ENCODE peak calls at places on chromosomes 6 and 20, in seven cellular contexts. One of them, this sample, is unnamed.

GRCh38 chr6:55941713-55942112 is 66.3 kb upstream of the BMP5 start:
- DNase-seq in HepG2: no peak
- DNase-seq in K562: no peak
- DNase-seq in T47D: no peak
- DNase-seq in H1: no peak
- DNase-seq in SK-N-SH: no peak
- DNase-seq in GM12878: no peak
- DNase-seq in this sample: no peak

GRCh38 chr20:10864076-10864672 is 190.4 kb upstream of the JAG1 start:
- DNase-seq in HepG2: no peak
- DNase-seq in K562: no peak
- DNase-seq in T47D: no peak
- DNase-seq in H1: no peak
- DNase-seq in SK-N-SH: no peak
- DNase-seq in GM12878: no peak
- DNase-seq in this sample: peak; percentile 16

GRCh38 chr20:46694484-46694883 is 5.2 kb upstream of the TP53RK start:
- DNase-seq in HepG2: no peak
- DNase-seq in K562: peak; percentile 39
- DNase-seq in T47D: peak; percentile 40
- DNase-seq in H1: no peak
- DNase-seq in SK-N-SH: no peak
- DNase-seq in GM12878: peak; percentile 27
- DNase-seq in this sample: no peak

GRCh38 chr20:14449323-14449722 is 111.9 kb upstream of the FLRT3 start:
- DNase-seq in HepG2: no peak
- DNase-seq in K562: no peak
- DNase-seq in T47D: no peak
- DNase-seq in H1: no peak
- DNase-seq in SK-N-SH: no peak
- DNase-seq in GM12878: no peak
- DNase-seq in this sample: no peak

GRCh38 chr6:170031096-170031471 is 259.8 kb downstream of the DLL1 start:
- DNase-seq in HepG2: no peak
- DNase-seq in K562: no peak
- DNase-seq in T47D: no peak
- DNase-seq in H1: no peak
- DNase-seq in SK-N-SH: no peak
- DNase-seq in GM12878: no peak
- DNase-seq in this sample: no peak

GRCh38 chr6:141401168-141401567 is 731.6 kb upstream of the GJE1 start:
- DNase-seq in HepG2: no peak
- DNase-seq in K562: no peak
- DNase-seq in T47D: no peak
- DNase-seq in H1: no peak
- DNase-seq in SK-N-SH: no peak
- DNase-seq in GM12878: no peak
- DNase-seq in this sample: no peak

GRCh38 chr6:68740828-68741500 is 105.9 kb downstream of the ADGRB3 start:
- DNase-seq in HepG2: no peak
- DNase-seq in K562: peak; percentile 17
- DNase-seq in T47D: no peak
- DNase-seq in H1: no peak
- DNase-seq in SK-N-SH: no peak
- DNase-seq in GM12878: no peak
- DNase-seq in this sample: no peak

GRCh38 chr6:21305827-21306469 is 287.6 kb upstream of the SOX4 start:
- DNase-seq in HepG2: peak; percentile 70
- DNase-seq in K562: no peak
- DNase-seq in T47D: no peak
- DNase-seq in H1: no peak
- DNase-seq in SK-N-SH: no peak
- DNase-seq in GM12878: no peak
- DNase-seq in this sample: no peak

GRCh38 chr6:130047440-130047995 is 29.1 kb downstream of the L3MBTL3 start:
- DNase-seq in HepG2: no peak
- DNase-seq in K562: no peak
- DNase-seq in T47D: no peak
- DNase-seq in H1: no peak
- DNase-seq in SK-N-SH: no peak
- DNase-seq in GM12878: no peak
- DNase-seq in this sample: no peak

GRCh38 chr6:13142611-13143010 is 185.7 kb downstream of the TBC1D7 start:
- DNase-seq in HepG2: no peak
- DNase-seq in K562: no peak
- DNase-seq in T47D: no peak
- DNase-seq in H1: no peak
- DNase-seq in SK-N-SH: no peak
- DNase-seq in GM12878: no peak
- DNase-seq in this sample: no peak

GRCh38 chr6:129324345-129324744 is 385.6 kb downstream of the ARHGAP18 start:
- DNase-seq in HepG2: no peak
- DNase-seq in K562: no peak
- DNase-seq in T47D: no peak
- DNase-seq in H1: no peak
- DNase-seq in SK-N-SH: no peak
- DNase-seq in GM12878: no peak
- DNase-seq in this sample: no peak

GRCh38 chr6:82611751-82612150 is 248.1 kb downstream of the TPBG start:
- DNase-seq in HepG2: no peak
- DNase-seq in K562: no peak
- DNase-seq in T47D: no peak
- DNase-seq in H1: no peak
- DNase-seq in SK-N-SH: no peak
- DNase-seq in GM12878: no peak
- DNase-seq in this sample: no peak

GRCh38 chr6:154842828-154843227 is 109.6 kb downstream of the SCAF8 start:
- DNase-seq in HepG2: no peak
- DNase-seq in K562: no peak
- DNase-seq in T47D: no peak
- DNase-seq in H1: no peak
- DNase-seq in SK-N-SH: peak; percentile 14
- DNase-seq in GM12878: no peak
- DNase-seq in this sample: no peak

GRCh38 chr6:14818422-14818884 is 427.4 kb upstream of the JARID2 start:
- DNase-seq in HepG2: no peak
- DNase-seq in K562: no peak
- DNase-seq in T47D: no peak
- DNase-seq in H1: no peak
- DNase-seq in SK-N-SH: no peak
- DNase-seq in GM12878: no peak
- DNase-seq in this sample: no peak

GRCh38 chr20:50727792-50728485 is 3.4 kb upstream of the PARD6B start:
- DNase-seq in HepG2: peak; percentile 85
- DNase-seq in K562: no peak
- DNase-seq in T47D: no peak
- DNase-seq in H1: no peak
- DNase-seq in SK-N-SH: no peak
- DNase-seq in GM12878: no peak
- DNase-seq in this sample: no peak

GRCh38 chr6:117028256-117028655 is 151.2 kb downstream of the RFX6 start:
- DNase-seq in HepG2: no peak
- DNase-seq in K562: no peak
- DNase-seq in T47D: no peak
- DNase-seq in H1: no peak
- DNase-seq in SK-N-SH: no peak
- DNase-seq in GM12878: no peak
- DNase-seq in this sample: no peak

GRCh38 chr20:63536241-63536977 is 767 bp downstream of the PTK6 start:
- DNase-seq in HepG2: no peak
- DNase-seq in K562: no peak
- DNase-seq in T47D: peak; percentile 88
- DNase-seq in H1: no peak
- DNase-seq in SK-N-SH: peak; percentile 92
- DNase-seq in GM12878: no peak
- DNase-seq in this sample: no peak

GRCh38 chr6:140566706-140567330 is 1192.4 kb upstream of the CITED2 start:
- DNase-seq in HepG2: no peak
- DNase-seq in K562: no peak
- DNase-seq in T47D: no peak
- DNase-seq in H1: no peak
- DNase-seq in SK-N-SH: no peak
- DNase-seq in GM12878: no peak
- DNase-seq in this sample: no peak

GRCh38 chr6:29590218-29590808 is 5.4 kb downstream of the OR2H2 start:
- DNase-seq in HepG2: no peak
- DNase-seq in K562: no peak
- DNase-seq in T47D: no peak
- DNase-seq in H1: no peak
- DNase-seq in SK-N-SH: no peak
- DNase-seq in GM12878: no peak
- DNase-seq in this sample: no peak

GRCh38 chr6:29591677-29592076 is 6.8 kb downstream of the OR2H2 start:
- DNase-seq in HepG2: no peak
- DNase-seq in K562: no peak
- DNase-seq in T47D: no peak
- DNase-seq in H1: no peak
- DNase-seq in SK-N-SH: no peak
- DNase-seq in GM12878: no peak
- DNase-seq in this sample: no peak

GRCh38 chr6:29593199-29593598 is 8.3 kb downstream of the OR2H2 start:
- DNase-seq in HepG2: no peak
- DNase-seq in K562: no peak
- DNase-seq in T47D: no peak
- DNase-seq in H1: no peak
- DNase-seq in SK-N-SH: no peak
- DNase-seq in GM12878: no peak
- DNase-seq in this sample: no peak

GRCh38 chr6:29584821-29585220 is at the start of gene OR2H2:
- DNase-seq in HepG2: no peak
- DNase-seq in K562: no peak
- DNase-seq in T47D: no peak
- DNase-seq in H1: no peak
- DNase-seq in SK-N-SH: no peak
- DNase-seq in GM12878: no peak
- DNase-seq in this sample: no peak

GRCh38 chr6:29589423-29590048 is 4.6 kb downstream of the OR2H2 start:
- DNase-seq in HepG2: peak; percentile 40
- DNase-seq in K562: peak; percentile 74
- DNase-seq in T47D: peak; percentile 44
- DNase-seq in H1: no peak
- DNase-seq in SK-N-SH: peak; percentile 54
- DNase-seq in GM12878: peak; percentile 12
- DNase-seq in this sample: peak; percentile 33
- TF ChIP-seq JUND in HepG2: no peak
- TF ChIP-seq JUND in K562: no peak
- TF ChIP-seq JUND in T47D: no peak
- TF ChIP-seq JUND in H1: no peak
- TF ChIP-seq JUND in SK-N-SH: no peak
- TF ChIP-seq JUND in GM12878: no peak
- TF ChIP-seq JUND in this sample: no peak

DNA sequence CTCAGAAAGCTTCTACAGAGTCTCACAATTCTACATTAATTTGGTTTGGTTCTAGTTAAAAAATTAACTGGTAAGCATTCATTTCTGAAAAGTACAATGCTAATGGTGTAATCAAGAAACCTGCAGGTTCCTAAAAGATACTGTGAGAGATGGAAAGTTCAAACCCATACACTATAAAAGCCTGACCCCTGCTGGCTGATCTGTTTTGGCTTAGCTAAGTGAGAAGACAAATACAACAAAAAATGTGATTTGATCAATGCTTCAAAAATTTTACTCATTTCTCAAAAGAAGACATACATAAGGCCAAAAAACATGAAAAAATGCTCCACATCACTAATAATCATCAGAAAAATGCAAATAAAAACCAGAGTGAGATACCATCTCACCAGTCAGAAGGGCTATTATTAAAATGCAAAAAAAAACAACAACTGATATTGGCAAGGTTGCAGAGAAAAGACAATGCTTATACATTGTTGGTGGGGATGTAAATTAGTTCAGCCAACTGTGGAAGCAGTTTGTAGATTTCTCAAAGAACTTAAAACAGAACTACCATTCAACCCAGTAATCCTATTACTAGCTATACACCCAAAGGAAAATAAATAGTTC is 102.8 kb downstream of the MOXD1 start:
- DNase-seq in HepG2: peak; percentile 58
- DNase-seq in K562: peak; percentile 23
- DNase-seq in T47D: no peak
- DNase-seq in H1: no peak
- DNase-seq in SK-N-SH: peak; percentile 2
- DNase-seq in GM12878: no peak
- DNase-seq in this sample: peak; percentile 36
- TF ChIP-seq JUND in HepG2: no peak
- TF ChIP-seq JUND in K562: no peak
- TF ChIP-seq JUND in T47D: no peak
- TF ChIP-seq JUND in H1: no peak
- TF ChIP-seq JUND in SK-N-SH: no peak
- TF ChIP-seq JUND in GM12878: no peak
- TF ChIP-seq JUND in this sample: no peak

GRCh38 chr6:6586167-6586566 is 2.4 kb upstream of the LY86 start:
- DNase-seq in HepG2: no peak
- DNase-seq in K562: no peak
- DNase-seq in T47D: no peak
- DNase-seq in H1: no peak
- DNase-seq in SK-N-SH: no peak
- DNase-seq in GM12878: no peak
- DNase-seq in this sample: no peak

GRCh38 chr6:6588924-6589696 is 590 bp downstream of the LY86 start:
- DNase-seq in HepG2: no peak
- DNase-seq in K562: no peak
- DNase-seq in T47D: no peak
- DNase-seq in H1: no peak
- DNase-seq in SK-N-SH: no peak
- DNase-seq in GM12878: peak; percentile 70
- DNase-seq in this sample: no peak

GRCh38 chr6:6586671-6587526 is 1.6 kb upstream of the LY86 start:
- DNase-seq in HepG2: no peak
- DNase-seq in K562: no peak
- DNase-seq in T47D: no peak
- DNase-seq in H1: no peak
- DNase-seq in SK-N-SH: no peak
- DNase-seq in GM12878: peak; percentile 95
- DNase-seq in this sample: no peak

GRCh38 chr6:6587696-6588063 is 840 bp upstream of the LY86 start:
- DNase-seq in HepG2: no peak
- DNase-seq in K562: no peak
- DNase-seq in T47D: no peak
- DNase-seq in H1: no peak
- DNase-seq in SK-N-SH: no peak
- DNase-seq in GM12878: no peak
- DNase-seq in this sample: no peak

GRCh38 chr6:6588064-6588923 is at the start of gene LY86:
- DNase-seq in HepG2: no peak
- DNase-seq in K562: no peak
- DNase-seq in T47D: no peak
- DNase-seq in H1: no peak
- DNase-seq in SK-N-SH: no peak
- DNase-seq in GM12878: peak; percentile 97
- DNase-seq in this sample: no peak
- TF ChIP-seq JUND in HepG2: no peak
- TF ChIP-seq JUND in K562: no peak
- TF ChIP-seq JUND in T47D: no peak
- TF ChIP-seq JUND in H1: no peak
- TF ChIP-seq JUND in SK-N-SH: no peak
- TF ChIP-seq JUND in GM12878: no peak
- TF ChIP-seq JUND in this sample: no peak

DNA sequence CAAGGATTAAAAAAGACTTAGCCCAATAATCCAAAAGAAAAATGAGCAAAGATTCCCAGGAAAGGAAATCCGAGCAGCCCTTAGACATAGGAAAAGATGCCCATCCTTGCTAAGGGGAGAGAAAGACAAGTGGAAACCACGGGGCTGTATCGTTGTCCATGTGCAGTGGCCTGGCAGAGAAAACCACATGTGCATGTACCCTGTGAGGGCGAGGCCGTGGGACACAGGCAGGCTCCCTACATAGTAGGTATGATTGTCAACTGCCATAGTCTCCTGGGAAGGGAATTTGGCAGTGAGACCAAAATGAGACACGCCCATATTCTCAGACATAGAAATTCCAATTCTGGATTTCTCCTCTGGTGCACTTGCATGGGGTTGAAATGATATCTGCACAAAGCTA is 169.7 kb upstream of the SALL4 start:
- DNase-seq in HepG2: no peak
- DNase-seq in K562: no peak
- DNase-seq in T47D: no peak
- DNase-seq in H1: no peak
- DNase-seq in SK-N-SH: no peak
- DNase-seq in GM12878: no peak
- DNase-seq in this sample: no peak
- TF ChIP-seq JUND in HepG2: no peak
- TF ChIP-seq JUND in K562: no peak
- TF ChIP-seq JUND in T47D: no peak
- TF ChIP-seq JUND in H1: no peak
- TF ChIP-seq JUND in SK-N-SH: no peak
- TF ChIP-seq JUND in GM12878: no peak
- TF ChIP-seq JUND in this sample: no peak